ENCODE peak calls at places on chromosomes 11 and 22, in seven cellular contexts. M is sigmoid colon, N is SK-N-SH, A is brain microvascular endothelial cell, T is right atrium auricular region, E is upper lobe of left lung, R is AG04450. Z is an unnamed sample.

GRCh38 chr11:70158201-70158600 is 44.9 kb upstream of the FADD start:
- DNase-seq in M (no peak), N (peak), A (peak), T (no peak), E (no peak), R (no peak), Z (no peak)

GRCh38 chr22:43782448-43782847 is 29.7 kb downstream of the EFCAB6 start:
- DNase-seq in M (no peak), N (no peak), A (no peak), T (no peak), E (no peak), R (no peak), Z (no peak)

GRCh38 chr11:19546325-19546724 is 166.3 kb upstream of the NAV2 start:
- DNase-seq in M (no peak), N (no peak), A (no peak), T (no peak), E (peak), R (no peak), Z (no peak)

GRCh38 chr11:19164230-19164855 is 37.4 kb downstream of the CSRP3 start:
- DNase-seq in M (no peak), N (no peak), A (no peak), T (no peak), E (no peak), R (no peak), Z (no peak)

GRCh38 chr11:86688398-86689179 is 16.2 kb upstream of the ME3 start:
- DNase-seq in M (no peak), N (no peak), A (peak), T (no peak), E (no peak), R (peak), Z (no peak)

GRCh38 chr11:108543316-108543955 is 45.3 kb upstream of the POGLUT3 start:
- DNase-seq in M (no peak), N (no peak), A (no peak), T (no peak), E (no peak), R (no peak), Z (no peak)

GRCh38 chr22:42747701-42748513 is 27.2 kb upstream of the A4GALT start:
- DNase-seq in M (no peak), N (no peak), A (peak), T (no peak), E (no peak), R (no peak), Z (no peak)

GRCh38 chr11:128521697-128522062 is 65.7 kb downstream of the ETS1 start:
- DNase-seq in M (no peak), N (peak), A (no peak), T (no peak), E (peak), R (no peak), Z (peak)

GRCh38 chr11:350723-351255 is 18.5 kb upstream of the B4GALNT4 start:
- DNase-seq in M (no peak), N (no peak), A (no peak), T (no peak), E (no peak), R (no peak), Z (no peak)

GRCh38 chr11:355581-356458 is 13.5 kb upstream of the B4GALNT4 start:
- DNase-seq in M (peak), N (peak), A (peak), T (peak), E (peak), R (peak), Z (peak)

GRCh38 chr11:353315-353857 is 15.9 kb upstream of the B4GALNT4 start:
- DNase-seq in M (peak), N (no peak), A (peak), T (peak), E (peak), R (peak), Z (peak)

GRCh38 chr11:352456-353180 is 16.7 kb upstream of the B4GALNT4 start:
- DNase-seq in M (no peak), N (no peak), A (no peak), T (no peak), E (no peak), R (no peak), Z (no peak)

GRCh38 chr11:351411-351810 is 17.9 kb upstream of the B4GALNT4 start:
- DNase-seq in M (no peak), N (no peak), A (no peak), T (no peak), E (no peak), R (no peak), Z (no peak)
- TF ChIP-seq CTCF in M (no peak), N (no peak), A (no peak), T (no peak), E (no peak), R (no peak), Z (no peak)

GRCh38 chr22:49983148-49984042 is 22.8 kb downstream of the PIM3 start:
- DNase-seq in M (no peak), N (peak), A (no peak), T (no peak), E (peak), R (no peak), Z (no peak)
- TF ChIP-seq CTCF in M (no peak), N (peak), A (peak), T (peak), E (no peak), R (peak), Z (no peak)

DNA sequence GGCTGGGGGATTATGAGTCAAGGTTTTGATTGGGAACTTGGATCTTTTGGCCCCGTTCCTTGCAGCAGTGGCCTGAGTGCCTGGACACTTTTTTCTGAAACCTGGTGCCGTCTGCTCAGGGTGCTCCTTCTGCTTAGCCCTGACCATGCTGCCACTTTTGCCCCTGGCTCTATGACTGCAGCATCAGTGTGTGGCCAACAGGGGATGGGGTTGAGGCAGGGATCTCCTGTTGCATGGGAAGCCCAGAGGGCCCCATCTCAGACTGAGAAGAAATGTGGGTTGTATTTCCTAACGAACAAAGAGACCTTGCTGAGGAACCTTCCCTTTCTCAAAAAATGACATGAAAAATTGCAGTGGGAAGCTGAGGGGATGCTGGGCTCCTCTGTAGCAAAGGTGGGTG is 18.7 kb downstream of the POU2F3 start:
- DNase-seq in M (no peak), N (no peak), A (no peak), T (no peak), E (no peak), R (no peak), Z (no peak)
- TF ChIP-seq CTCF in M (no peak), N (no peak), A (peak), T (no peak), E (no peak), R (no peak), Z (no peak)

DNA sequence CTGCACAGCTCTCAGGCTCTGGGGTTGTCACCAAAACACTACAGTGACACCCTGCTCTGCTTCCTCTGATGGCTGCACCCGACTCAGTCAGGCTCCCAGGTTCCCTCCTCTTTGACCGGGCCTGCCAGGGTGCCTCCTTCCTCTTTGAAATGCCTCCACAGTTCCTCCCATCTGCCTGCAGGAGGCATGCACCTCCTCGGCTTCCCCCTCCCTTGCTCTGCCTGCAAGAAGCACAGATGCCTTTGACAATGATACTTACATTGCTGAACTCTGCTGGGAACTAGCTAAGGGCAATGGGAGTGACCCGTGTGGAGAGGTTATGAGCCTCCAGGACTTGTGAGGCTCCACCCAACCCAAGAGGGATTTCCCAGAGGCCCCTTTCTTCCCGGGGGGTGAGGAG is 674.1 kb downstream of the OPCML start:
- DNase-seq in M (no peak), N (no peak), A (peak), T (no peak), E (no peak), R (peak), Z (no peak)
- TF ChIP-seq CTCF in M (no peak), N (no peak), A (peak), T (no peak), E (no peak), R (peak), Z (no peak)

GRCh38 chr11:81377418-81377817 is 1356.2 kb downstream of the FAM181B start:
- DNase-seq in M (no peak), N (no peak), A (no peak), T (no peak), E (no peak), R (no peak), Z (no peak)

GRCh38 chr11:81368192-81368591 is 1365.5 kb downstream of the FAM181B start:
- DNase-seq in M (peak), N (no peak), A (no peak), T (no peak), E (peak), R (no peak), Z (no peak)

GRCh38 chr11:81373986-81374385 is 1359.7 kb downstream of the FAM181B start:
- DNase-seq in M (no peak), N (no peak), A (no peak), T (no peak), E (no peak), R (no peak), Z (no peak)
- TF ChIP-seq CTCF in M (no peak), N (no peak), A (no peak), T (no peak), E (no peak), R (no peak), Z (no peak)

DNA sequence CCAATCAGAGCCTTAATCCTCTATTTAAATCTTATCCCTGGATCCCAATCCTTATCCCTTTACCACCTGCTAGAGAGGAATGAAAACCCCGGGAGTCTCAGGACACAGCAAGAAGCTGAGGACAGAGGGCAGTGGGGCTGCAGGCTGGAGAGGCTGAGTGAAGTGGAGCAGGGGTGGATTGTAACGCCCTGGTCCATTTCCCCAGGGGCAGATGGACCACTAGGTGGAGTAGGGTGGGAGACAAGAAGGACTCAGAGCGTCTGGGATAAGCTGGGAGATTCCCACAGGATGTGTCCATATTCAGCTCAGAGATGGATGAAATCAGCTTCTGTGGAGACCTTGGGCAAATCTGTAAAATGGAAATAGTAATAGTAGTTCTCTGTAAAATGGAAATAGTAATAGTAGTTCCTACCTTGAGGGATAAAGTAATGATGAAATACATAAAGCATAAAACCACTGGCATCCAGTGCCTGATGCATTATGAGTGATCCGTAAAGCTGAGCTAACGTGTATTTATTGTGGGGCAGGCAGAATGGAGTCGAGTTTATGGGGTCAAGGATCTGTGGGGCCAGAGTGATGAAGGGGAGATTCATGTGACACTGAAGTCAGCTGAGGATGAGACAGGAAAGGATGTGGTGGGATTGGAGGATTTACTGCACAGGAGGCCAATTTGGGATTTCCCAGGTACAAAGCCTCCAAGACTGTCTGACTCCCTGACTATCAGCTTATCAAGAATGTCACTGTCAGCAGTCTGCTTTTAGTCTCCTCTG is 1.9 kb upstream of the ROBO4 start:
- DNase-seq in M (no peak), N (peak), A (no peak), T (no peak), E (no peak), R (no peak), Z (no peak)
- TF ChIP-seq CTCF in M (no peak), N (peak), A (peak), T (no peak), E (no peak), R (peak), Z (no peak)